ENCODE peak calls at places on chromosomes 6 and 20, in six cellular contexts. A is Peyer's patch, V is brain microvascular endothelial cell, W is hepatocyte, G is cardiac muscle cell, F is right lobe of liver. J is an unnamed sample.

GRCh38 chr6:36970892-36971842 is 14.8 kb downstream of the MTCH1 start:
- DNase-seq in W (no peak), G (peak), V (no peak), A (no peak), F (no peak), J (no peak)

GRCh38 chr6:136092897-136093296 is 157.2 kb downstream of the MTFR2 start:
- DNase-seq in G (no peak), F (no peak), A (no peak), W (no peak), V (no peak), J (no peak)

GRCh38 chr20:4602297-4602631 is 119.4 kb upstream of the PRND start:
- DNase-seq in G (no peak), W (no peak), F (no peak), V (no peak), A (no peak), J (peak)

GRCh38 chr6:41449399-41450245 is 96.6 kb upstream of the FOXP4 start:
- DNase-seq in G (no peak), A (peak), W (peak), F (peak), V (no peak), J (peak)

GRCh38 chr20:44410583-44411019 is 55.1 kb downstream of the HNF4A start:
- DNase-seq in W (peak), G (no peak), F (no peak), V (no peak), A (no peak), J (no peak)

GRCh38 chr6:2713473-2714358 is 37.0 kb downstream of the MYLK4 start:
- DNase-seq in V (peak), W (no peak), A (no peak), F (no peak), G (no peak), J (no peak)

GRCh38 chr20:6178537-6178936 is 55.7 kb upstream of the FERMT1 start:
- DNase-seq in F (no peak), A (no peak), G (peak), V (peak), W (peak), J (peak)

GRCh38 chr6:34319471-34319885 is 70.7 kb upstream of the SMIM29 start:
- DNase-seq in W (peak), G (no peak), F (no peak), V (no peak), A (no peak), J (no peak)

GRCh38 chr6:100573169-100573568 is 108.4 kb upstream of the SIM1 start:
- DNase-seq in F (no peak), A (no peak), G (peak), V (peak), W (no peak), J (peak)

GRCh38 chr6:63963756-63964315 is 328.2 kb downstream of the PHF3 start:
- DNase-seq in G (no peak), W (no peak), V (no peak), F (no peak), A (no peak), J (no peak)

GRCh38 chr20:41176711-41177552 is 39.6 kb downstream of the PLCG1 start:
- DNase-seq in F (no peak), A (peak), V (no peak), W (no peak), G (no peak), J (no peak)

GRCh38 chr20:7775072-7775471 is 165.2 kb downstream of the HAO1 start:
- DNase-seq in W (no peak), A (no peak), V (no peak), F (no peak), G (no peak), J (peak)

GRCh38 chr6:11389977-11390376 is 147.6 kb upstream of the TMEM170B start:
- DNase-seq in F (no peak), A (no peak), V (no peak), G (peak), W (no peak), J (no peak)

GRCh38 chr6:2768696-2769095 is 3.5 kb downstream of the WRNIP1 start:
- DNase-seq in G (no peak), V (no peak), F (no peak), W (no peak), A (no peak), J (no peak)

GRCh38 chr6:40520683-40521082 is 66.5 kb downstream of the LRFN2 start:
- DNase-seq in F (no peak), A (no peak), G (no peak), V (no peak), W (no peak), J (no peak)

GRCh38 chr6:170266061-170266825 is 24.6 kb downstream of the DLL1 start:
- DNase-seq in V (no peak), F (peak), G (no peak), W (no peak), A (peak), J (no peak)

GRCh38 chr6:145214570-145214969 is 520.8 kb downstream of the EPM2A start:
- DNase-seq in W (peak), G (peak), V (peak), A (no peak), F (no peak), J (peak)

GRCh38 chr20:1313236-1313964 is 15.5 kb downstream of the SDCBP2 start:
- DNase-seq in F (peak), V (peak), G (peak), A (peak), W (peak), J (peak)

GRCh38 chr6:148192310-148192709 is 150.3 kb upstream of the SASH1 start:
- DNase-seq in W (no peak), G (no peak), A (no peak), V (peak), F (no peak), J (peak)

GRCh38 chr6:37038297-37039198 is 33.1 kb downstream of the FGD2 start:
- DNase-seq in A (no peak), F (peak), G (no peak), V (no peak), W (peak), J (peak)

GRCh38 chr6:3431994-3432393 is 24.9 kb downstream of the SLC22A23 start:
- DNase-seq in A (no peak), V (no peak), G (no peak), W (no peak), F (no peak), J (no peak)

GRCh38 chr6:144211160-144211559 is 60.8 kb downstream of the STX11 start:
- DNase-seq in W (no peak), F (no peak), A (no peak), G (no peak), V (no peak), J (no peak)

GRCh38 chr6:53672232-53672631 is 6.7 kb upstream of the KLHL31 start:
- DNase-seq in G (peak), A (no peak), F (no peak), W (no peak), V (no peak), J (no peak)

GRCh38 chr6:157760589-157761330 is 62.3 kb upstream of the SNX9 start:
- DNase-seq in W (no peak), F (no peak), A (no peak), G (no peak), V (peak), J (peak)

GRCh38 chr6:76774750-76775396 is 688.4 kb downstream of the HTR1B start:
- DNase-seq in A (no peak), F (no peak), W (peak), G (peak), V (peak), J (no peak)

DNA sequence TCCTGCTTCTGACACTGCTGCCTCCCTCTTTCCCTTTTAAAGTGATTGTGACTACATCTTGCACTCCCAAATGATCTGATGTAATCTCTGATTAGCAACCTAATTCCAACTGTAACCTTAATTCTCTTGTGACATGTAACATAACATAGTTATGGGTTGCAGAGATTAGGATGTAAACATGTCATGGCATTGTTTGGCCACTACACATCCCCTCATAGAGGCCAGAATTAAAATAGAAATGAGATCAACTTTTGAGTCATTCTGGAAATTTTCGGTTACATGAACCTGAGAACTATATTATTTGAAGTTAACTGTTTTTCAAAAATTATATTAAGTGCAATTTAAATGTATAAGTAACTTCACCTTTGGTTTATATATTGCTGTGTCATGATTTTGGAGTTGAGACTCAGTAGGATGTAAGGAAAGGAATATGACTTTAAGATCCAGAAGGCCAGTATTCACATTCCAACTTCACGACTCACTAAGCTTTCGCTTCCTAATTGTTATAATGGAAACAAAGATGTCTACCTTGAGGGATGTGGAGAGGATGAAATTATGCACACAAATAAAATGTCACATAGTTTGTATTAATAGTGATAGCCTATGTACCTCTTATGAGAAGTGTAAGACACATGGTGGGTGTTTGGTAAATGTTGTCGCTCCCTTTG is 611.9 kb upstream of the MAP3K7 start:
- DNase-seq in G (no peak), W (no peak), A (no peak), V (peak), F (no peak), J (peak)
- TF ChIP-seq CTCF in G (no peak), W (no peak), A (no peak), V (no peak), F (no peak), J (no peak)

DNA sequence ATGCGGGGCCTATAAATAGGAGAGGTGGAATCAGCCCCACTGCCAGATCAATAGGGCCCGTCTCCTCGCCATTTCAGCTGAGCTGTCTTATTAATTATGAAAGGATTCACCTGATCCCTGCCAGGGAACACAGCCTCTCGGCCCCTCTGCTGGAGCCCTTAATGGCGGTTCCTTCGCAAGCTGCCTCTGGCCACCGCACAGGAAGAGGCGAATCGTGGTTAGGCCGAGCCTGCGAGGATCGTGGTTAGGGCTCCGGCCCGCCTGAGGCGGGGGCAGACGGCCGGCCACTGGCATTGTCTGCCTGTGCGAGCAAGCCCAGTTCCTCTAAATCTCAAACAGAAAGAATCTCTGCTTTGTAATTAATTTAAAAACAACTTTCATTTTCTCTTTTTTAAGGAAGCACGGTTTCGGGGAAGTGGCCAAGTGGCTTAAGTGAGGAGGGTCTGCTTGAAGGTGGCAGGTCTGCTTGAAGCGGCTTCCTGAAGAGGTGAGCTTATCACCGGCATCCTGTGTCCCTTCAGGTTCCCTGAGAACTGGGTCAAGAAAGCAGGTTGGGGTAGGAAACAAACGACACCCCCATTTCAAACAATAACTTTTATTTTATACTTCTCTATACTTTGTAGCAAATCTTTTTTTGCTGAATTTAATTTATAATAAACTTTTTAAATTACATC is 9.2 kb downstream of the NRN1 start:
- DNase-seq in F (no peak), A (no peak), W (no peak), G (no peak), V (no peak), J (peak)
- H3K4me3 ChIP-seq in F (peak), A (peak), W (no peak), G (peak), V (peak), J (no peak)

GRCh38 chr20:9062066-9062465 is 6.8 kb upstream of the PLCB4 start:
- DNase-seq in A (no peak), W (no peak), V (no peak), F (no peak), G (no peak), J (no peak)

GRCh38 chr20:9066196-9066595 is 2.7 kb upstream of the PLCB4 start:
- DNase-seq in A (no peak), G (no peak), V (no peak), W (no peak), F (no peak), J (no peak)

GRCh38 chr20:9059931-9060330 is 9.0 kb upstream of the PLCB4 start:
- DNase-seq in F (no peak), W (no peak), V (peak), G (no peak), A (no peak), J (peak)

DNA sequence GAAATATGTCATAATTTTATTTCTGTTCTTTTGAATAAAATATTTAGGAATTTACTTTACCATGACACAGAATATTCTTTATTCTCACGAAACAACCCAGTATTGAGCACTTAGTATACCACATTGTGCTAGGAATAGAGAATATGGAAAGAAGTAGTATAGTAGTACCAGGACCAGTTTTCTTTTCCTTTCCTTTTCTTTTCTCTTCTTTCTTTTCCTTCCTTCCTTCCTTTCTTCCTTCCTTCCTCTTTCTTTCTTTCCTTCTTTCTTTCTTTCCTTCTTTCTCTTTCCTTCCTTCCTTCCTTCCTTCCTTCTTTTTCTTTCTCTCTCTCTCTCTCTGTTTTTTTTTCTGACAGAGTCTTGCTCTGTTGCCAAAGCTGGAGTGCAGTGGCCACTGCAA is 7.5 kb upstream of the PLCB4 start:
- DNase-seq in F (no peak), A (no peak), G (no peak), V (no peak), W (no peak), J (no peak)
- TF ChIP-seq CTCF in F (no peak), A (no peak), G (no peak), V (no peak), W (no peak), J (no peak)

GRCh38 chr6:107682721-107683120 is 141.4 kb downstream of the SCML4 start:
- DNase-seq in F (no peak), A (no peak), V (no peak), G (no peak), W (no peak), J (no peak)
- H3K4me3 ChIP-seq in F (no peak), A (no peak), V (no peak), G (no peak), W (no peak), J (no peak)

DNA sequence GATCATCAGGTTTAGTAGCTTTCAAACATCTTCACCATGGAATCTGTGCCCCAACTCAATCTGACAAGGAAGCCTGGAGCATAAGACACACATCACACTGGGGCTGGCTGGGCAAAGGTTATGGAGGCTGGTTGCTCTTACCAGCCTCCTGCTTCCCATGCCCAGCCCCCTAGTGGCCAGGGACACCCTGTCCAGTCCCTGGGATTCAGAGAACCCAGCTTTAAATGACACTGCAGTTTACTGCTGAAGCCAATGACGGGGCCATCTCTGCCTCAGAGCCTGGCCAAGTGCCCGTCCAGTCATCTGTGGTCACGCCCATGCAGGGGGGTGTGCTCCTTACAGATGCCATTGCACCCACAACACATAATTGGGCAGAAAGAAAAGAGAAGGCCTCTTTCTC is 272.9 kb downstream of the SMOC2 start:
- DNase-seq in G (no peak), F (peak), A (peak), V (no peak), W (peak), J (no peak)
- TF ChIP-seq CTCF in G (peak), F (peak), A (peak), V (peak), W (peak), J (no peak)

GRCh38 chr6:97669191-97669651 is 386.2 kb upstream of the MMS22L start:
- DNase-seq in A (no peak), G (peak), W (peak), F (no peak), V (peak), J (peak)
- H3K4me3 ChIP-seq in A (no peak), G (peak), W (no peak), F (no peak), V (peak), J (peak)

GRCh38 chr6:87241304-87241703 is 81.1 kb upstream of the SMIM8 start:
- DNase-seq in A (no peak), F (no peak), W (no peak), V (no peak), G (no peak), J (no peak)

GRCh38 chr6:87237804-87238203 is 82.4 kb downstream of the ZNF292 start:
- DNase-seq in V (no peak), F (no peak), A (no peak), G (no peak), W (no peak), J (peak)
- TF ChIP-seq CTCF in V (peak), F (peak), A (peak), G (peak), W (peak), J (peak)

J was measured in astrocyte of the spinal cord.